ENCODE peak calls at places on chromosomes 3 and 15, in eight cellular contexts. One of them, this sample, is unnamed.

GRCh38 chr3:75295013-75295412 is 369.1 kb upstream of the FRG2C start:
- DNase-seq in CD8-positive, alpha-beta T cell: no peak
- DNase-seq in NCI-H1092 treated with DMSO at 0.1 percent for 48 hours: peak; percentile 18
- DNase-seq in left ventricle myocardium inferior: no peak
- DNase-seq in left ventricle myocardium superior: no peak
- DNase-seq in AG09319: no peak
- DNase-seq in HepG2: no peak
- DNase-seq in myocyte: no peak
- DNase-seq in this sample: no peak

GRCh38 chr15:85581495-85581894 is 201.1 kb downstream of the AKAP13 start:
- DNase-seq in CD8-positive, alpha-beta T cell: peak; percentile 53
- DNase-seq in NCI-H1092 treated with DMSO at 0.1 percent for 48 hours: no peak
- DNase-seq in left ventricle myocardium inferior: peak; percentile 71
- DNase-seq in left ventricle myocardium superior: peak; percentile 78
- DNase-seq in AG09319: no peak
- DNase-seq in HepG2: no peak
- DNase-seq in myocyte: peak; percentile 57
- DNase-seq in this sample: no peak

GRCh38 chr15:97683816-97684215 is 276.7 kb upstream of the ARRDC4 start:
- DNase-seq in CD8-positive, alpha-beta T cell: no peak
- DNase-seq in NCI-H1092 treated with DMSO at 0.1 percent for 48 hours: no peak
- DNase-seq in left ventricle myocardium inferior: no peak
- DNase-seq in left ventricle myocardium superior: no peak
- DNase-seq in AG09319: no peak
- DNase-seq in HepG2: no peak
- DNase-seq in myocyte: no peak
- DNase-seq in this sample: no peak

GRCh38 chr15:31342781-31343626 is 16.4 kb downstream of the KLF13 start:
- DNase-seq in CD8-positive, alpha-beta T cell: no peak
- DNase-seq in NCI-H1092 treated with DMSO at 0.1 percent for 48 hours: no peak
- DNase-seq in left ventricle myocardium inferior: no peak
- DNase-seq in left ventricle myocardium superior: no peak
- DNase-seq in AG09319: no peak
- DNase-seq in HepG2: no peak
- DNase-seq in myocyte: no peak
- DNase-seq in this sample: no peak

GRCh38 chr15:25789616-25790002 is 73.5 kb downstream of the ATP10A start:
- DNase-seq in CD8-positive, alpha-beta T cell: no peak
- DNase-seq in NCI-H1092 treated with DMSO at 0.1 percent for 48 hours: no peak
- DNase-seq in left ventricle myocardium inferior: no peak
- DNase-seq in left ventricle myocardium superior: no peak
- DNase-seq in AG09319: no peak
- DNase-seq in HepG2: no peak
- DNase-seq in myocyte: no peak
- DNase-seq in this sample: no peak

GRCh38 chr3:125150525-125151436 is 61.8 kb downstream of the SLC12A8 start:
- DNase-seq in CD8-positive, alpha-beta T cell: peak; percentile 53
- DNase-seq in NCI-H1092 treated with DMSO at 0.1 percent for 48 hours: no peak
- DNase-seq in left ventricle myocardium inferior: no peak
- DNase-seq in left ventricle myocardium superior: no peak
- DNase-seq in AG09319: no peak
- DNase-seq in HepG2: peak; percentile 53
- DNase-seq in myocyte: peak; percentile 44
- DNase-seq in this sample: peak; percentile 63

GRCh38 chr3:163490119-163490518 is 1588.2 kb downstream of the SI start:
- DNase-seq in CD8-positive, alpha-beta T cell: no peak
- DNase-seq in NCI-H1092 treated with DMSO at 0.1 percent for 48 hours: no peak
- DNase-seq in left ventricle myocardium inferior: no peak
- DNase-seq in left ventricle myocardium superior: no peak
- DNase-seq in AG09319: peak; percentile 0
- DNase-seq in HepG2: peak; percentile 57
- DNase-seq in myocyte: peak; percentile 75
- DNase-seq in this sample: peak; percentile 37

GRCh38 chr3:147886889-147887288 is 477.7 kb downstream of the ZIC1 start:
- DNase-seq in CD8-positive, alpha-beta T cell: no peak
- DNase-seq in NCI-H1092 treated with DMSO at 0.1 percent for 48 hours: no peak
- DNase-seq in left ventricle myocardium inferior: no peak
- DNase-seq in left ventricle myocardium superior: no peak
- DNase-seq in AG09319: no peak
- DNase-seq in HepG2: no peak
- DNase-seq in myocyte: no peak
- DNase-seq in this sample: no peak

GRCh38 chr15:87477759-87478687 is 778.5 kb downstream of the NTRK3 start:
- DNase-seq in CD8-positive, alpha-beta T cell: no peak
- DNase-seq in NCI-H1092 treated with DMSO at 0.1 percent for 48 hours: peak; percentile 8
- DNase-seq in left ventricle myocardium inferior: no peak
- DNase-seq in left ventricle myocardium superior: no peak
- DNase-seq in AG09319: no peak
- DNase-seq in HepG2: no peak
- DNase-seq in myocyte: peak; percentile 83
- DNase-seq in this sample: peak; percentile 1

GRCh38 chr3:79030157-79030556 is 737.6 kb downstream of the ROBO1 start:
- DNase-seq in CD8-positive, alpha-beta T cell: no peak
- DNase-seq in NCI-H1092 treated with DMSO at 0.1 percent for 48 hours: no peak
- DNase-seq in left ventricle myocardium inferior: no peak
- DNase-seq in left ventricle myocardium superior: no peak
- DNase-seq in AG09319: no peak
- DNase-seq in HepG2: no peak
- DNase-seq in myocyte: no peak
- DNase-seq in this sample: no peak

GRCh38 chr3:12440927-12441326 is 43.4 kb upstream of the TSEN2 start:
- DNase-seq in CD8-positive, alpha-beta T cell: no peak
- DNase-seq in NCI-H1092 treated with DMSO at 0.1 percent for 48 hours: no peak
- DNase-seq in left ventricle myocardium inferior: peak; percentile 75
- DNase-seq in left ventricle myocardium superior: peak; percentile 85
- DNase-seq in AG09319: peak; percentile 61
- DNase-seq in HepG2: no peak
- DNase-seq in myocyte: no peak
- DNase-seq in this sample: no peak

GRCh38 chr3:107666853-107667252 is 144.1 kb downstream of the BBX start:
- DNase-seq in CD8-positive, alpha-beta T cell: no peak
- DNase-seq in NCI-H1092 treated with DMSO at 0.1 percent for 48 hours: no peak
- DNase-seq in left ventricle myocardium inferior: no peak
- DNase-seq in left ventricle myocardium superior: no peak
- DNase-seq in AG09319: no peak
- DNase-seq in HepG2: no peak
- DNase-seq in myocyte: no peak
- DNase-seq in this sample: no peak

GRCh38 chr3:122013448-122013925 is 8.6 kb downstream of the ILDR1 start:
- DNase-seq in CD8-positive, alpha-beta T cell: no peak
- DNase-seq in NCI-H1092 treated with DMSO at 0.1 percent for 48 hours: no peak
- DNase-seq in left ventricle myocardium inferior: no peak
- DNase-seq in left ventricle myocardium superior: no peak
- DNase-seq in AG09319: no peak
- DNase-seq in HepG2: no peak
- DNase-seq in myocyte: no peak
- DNase-seq in this sample: no peak

GRCh38 chr3:46628980-46629379 is 16.7 kb downstream of the FAM240A start:
- DNase-seq in CD8-positive, alpha-beta T cell: no peak
- DNase-seq in NCI-H1092 treated with DMSO at 0.1 percent for 48 hours: no peak
- DNase-seq in left ventricle myocardium inferior: no peak
- DNase-seq in left ventricle myocardium superior: no peak
- DNase-seq in AG09319: no peak
- DNase-seq in HepG2: no peak
- DNase-seq in myocyte: peak; percentile 25
- DNase-seq in this sample: no peak

GRCh38 chr15:43934480-43934879 is 107.7 kb downstream of the WDR76 start:
- DNase-seq in CD8-positive, alpha-beta T cell: no peak
- DNase-seq in NCI-H1092 treated with DMSO at 0.1 percent for 48 hours: no peak
- DNase-seq in left ventricle myocardium inferior: no peak
- DNase-seq in left ventricle myocardium superior: no peak
- DNase-seq in AG09319: no peak
- DNase-seq in HepG2: no peak
- DNase-seq in myocyte: no peak
- DNase-seq in this sample: no peak

GRCh38 chr3:10945683-10946287 is 46.8 kb upstream of the SLC6A1 start:
- DNase-seq in CD8-positive, alpha-beta T cell: peak; percentile 39
- DNase-seq in NCI-H1092 treated with DMSO at 0.1 percent for 48 hours: peak; percentile 12
- DNase-seq in left ventricle myocardium inferior: peak; percentile 49
- DNase-seq in left ventricle myocardium superior: peak; percentile 84
- DNase-seq in AG09319: peak; percentile 4
- DNase-seq in HepG2: peak; percentile 47
- DNase-seq in myocyte: peak; percentile 59
- DNase-seq in this sample: peak; percentile 10

GRCh38 chr3:48845170-48845569 is 2.5 kb downstream of the PRKAR2A start:
- DNase-seq in CD8-positive, alpha-beta T cell: no peak
- DNase-seq in NCI-H1092 treated with DMSO at 0.1 percent for 48 hours: no peak
- DNase-seq in left ventricle myocardium inferior: no peak
- DNase-seq in left ventricle myocardium superior: no peak
- DNase-seq in AG09319: no peak
- DNase-seq in HepG2: peak; percentile 17
- DNase-seq in myocyte: no peak
- DNase-seq in this sample: no peak

GRCh38 chr15:86624261-86625036 is 544.8 kb downstream of the AGBL1 start:
- DNase-seq in CD8-positive, alpha-beta T cell: peak; percentile 35
- DNase-seq in NCI-H1092 treated with DMSO at 0.1 percent for 48 hours: no peak
- DNase-seq in left ventricle myocardium inferior: peak; percentile 72
- DNase-seq in left ventricle myocardium superior: peak; percentile 80
- DNase-seq in AG09319: peak; percentile 2
- DNase-seq in HepG2: peak; percentile 73
- DNase-seq in myocyte: peak; percentile 99
- DNase-seq in this sample: peak; percentile 94